ENCODE peak calls at places on chromosome 12, in eight cellular contexts. P, Z, U, K, A, M, G and B are unnamed samples.

GRCh38 chr12:108551556-108551955 is 9.4 kb downstream of the SART3 start:
- DNase-seq in G (no peak), M (peak; percentile 60), P (no peak), Z (no peak), U (peak; percentile 85), K (no peak), A (no peak), B (no peak)

GRCh38 chr12:92290016-92290685 is 144.5 kb upstream of the BTG1 start:
- DNase-seq in Z (peak; percentile 28), M (peak; percentile 77), G (no peak), U (peak; percentile 76), A (no peak), K (no peak), P (no peak), B (no peak)

GRCh38 chr12:121533391-121534090 is 47.3 kb downstream of the KDM2B start:
- DNase-seq in U (no peak), M (no peak), Z (no peak), A (no peak), P (no peak), K (no peak), G (no peak), B (no peak)

GRCh38 chr12:130849561-130850417 is 10.7 kb upstream of the STX2 start:
- DNase-seq in K (no peak), P (no peak), Z (no peak), G (no peak), M (no peak), U (no peak), A (no peak), B (no peak)

GRCh38 chr12:94092516-94093241 is 55.7 kb upstream of the PLXNC1 start:
- DNase-seq in A (no peak), Z (no peak), P (no peak), K (no peak), M (peak; percentile 86), G (no peak), U (peak; percentile 98), B (no peak)

GRCh38 chr12:96889273-96889933 is 17.7 kb upstream of the NEDD1 start:
- DNase-seq in M (peak; percentile 80), Z (no peak), P (peak; percentile 31), K (no peak), U (peak; percentile 91), A (no peak), G (no peak), B (no peak)

GRCh38 chr12:81303935-81304334 is 226.1 kb downstream of the ACSS3 start:
- DNase-seq in U (no peak), Z (no peak), G (no peak), A (no peak), K (no peak), P (no peak), M (no peak), B (no peak)

GRCh38 chr12:58416211-58416610 is 474.8 kb downstream of the ATP23 start:
- DNase-seq in Z (peak; percentile 26), U (peak; percentile 76), G (no peak), P (peak; percentile 94), M (peak; percentile 85), A (no peak), K (no peak), B (no peak)

GRCh38 chr12:76043377-76043776 is 11.8 kb upstream of the PHLDA1 start:
- DNase-seq in P (no peak), Z (no peak), G (no peak), U (no peak), K (no peak), A (no peak), M (no peak), B (no peak)

GRCh38 chr12:121198949-121199348 is 11.0 kb upstream of the P2RX4 start:
- DNase-seq in K (no peak), G (no peak), Z (no peak), A (no peak), P (no peak), M (no peak), U (no peak), B (no peak)

GRCh38 chr12:50050410-50051280 is 6.8 kb upstream of the ASIC1 start:
- DNase-seq in K (no peak), A (no peak), P (no peak), G (no peak), U (peak; percentile 46), Z (no peak), M (no peak), B (no peak)

GRCh38 chr12:4225571-4225970 is 48.0 kb upstream of the CCND2 start:
- DNase-seq in Z (no peak), G (no peak), K (no peak), U (no peak), A (no peak), M (no peak), P (no peak), B (no peak)

GRCh38 chr12:80556566-80556965 is 112.5 kb downstream of the PTPRQ start:
- DNase-seq in U (peak; percentile 47), M (peak; percentile 26), P (no peak), G (no peak), A (no peak), Z (no peak), K (no peak), B (no peak)

GRCh38 chr12:97267166-97267565 is 195.4 kb upstream of the RMST start:
- DNase-seq in K (no peak), G (no peak), M (no peak), Z (no peak), P (no peak), U (no peak), A (no peak), B (no peak)

GRCh38 chr12:110287986-110288385 is 6.9 kb downstream of the ATP2A2 start:
- DNase-seq in G (no peak), U (no peak), P (no peak), Z (no peak), M (no peak), A (no peak), K (no peak), B (no peak)

GRCh38 chr12:67077617-67078016 is 191.5 kb upstream of the CAND1 start:
- DNase-seq in A (no peak), M (peak; percentile 20), G (no peak), Z (no peak), P (no peak), K (no peak), U (peak; percentile 89), B (no peak)

GRCh38 chr12:117033382-117034045 is 65.7 kb downstream of the TESC start:
- DNase-seq in Z (no peak), K (no peak), G (no peak), U (no peak), P (no peak), M (no peak), A (no peak), B (no peak)

GRCh38 chr12:82314406-82314892 is 43.7 kb downstream of the CCDC59 start:
- DNase-seq in P (no peak), Z (no peak), M (no peak), A (no peak), U (no peak), K (no peak), G (no peak), B (no peak)

GRCh38 chr12:76360316-76360715 is 12.1 kb upstream of the BBS10 start:
- DNase-seq in P (no peak), U (no peak), G (no peak), M (no peak), K (no peak), Z (no peak), A (no peak), B (no peak)

GRCh38 chr12:46209165-46209564 is 59.7 kb downstream of the SLC38A1 start:
- DNase-seq in K (no peak), M (peak; percentile 17), P (no peak), A (no peak), G (no peak), Z (peak; percentile 9), U (peak; percentile 27), B (no peak)

GRCh38 chr12:64273527-64274403 is 51.7 kb upstream of the KICS2 start:
- DNase-seq in Z (no peak), G (no peak), M (peak; percentile 29), U (no peak), A (no peak), K (no peak), P (peak; percentile 5), B (no peak)